ENCODE peak calls at places on chromosomes 6 and 20, in eight cellular contexts. P, X, L, D, I, N, C and E are unnamed samples.

GRCh38 chr6:40947876-40948514 is 91.0 kb downstream of the UNC5CL start:
- DNase-seq in C (no peak), X (no peak), I (no peak), N (peak), L (no peak), D (no peak), P (no peak), E (no peak)

GRCh38 chr6:51472745-51473483 is 614.5 kb downstream of the PKHD1 start:
- DNase-seq in D (no peak), P (no peak), X (no peak), I (no peak), C (no peak), N (peak), L (no peak), E (no peak)

GRCh38 chr6:14031516-14031915 is 86.1 kb upstream of the CD83 start:
- DNase-seq in C (no peak), I (no peak), N (no peak), X (no peak), L (no peak), P (no peak), D (no peak), E (no peak)

GRCh38 chr6:166942393-166943168 is 13.8 kb downstream of the RNASET2 start:
- DNase-seq in C (no peak), I (peak), D (no peak), P (no peak), L (no peak), X (peak), N (no peak), E (no peak)

GRCh38 chr6:29723666-29724588 is 693 bp downstream of the HLA-F start:
- DNase-seq in P (peak), D (no peak), C (peak), L (peak), N (no peak), I (peak), X (no peak), E (peak)

GRCh38 chr6:3205913-3206312 is 21.5 kb downstream of the TUBB2B start:
- DNase-seq in X (no peak), N (peak), L (no peak), D (no peak), P (no peak), C (no peak), I (peak), E (no peak)

GRCh38 chr20:57400262-57400701 is 9.1 kb downstream of the RBM38 start:
- DNase-seq in L (peak), I (no peak), D (no peak), X (no peak), C (no peak), P (no peak), N (no peak), E (no peak)

GRCh38 chr20:52236292-52236691 is 44.7 kb upstream of the ZFP64 start:
- DNase-seq in P (no peak), L (no peak), X (no peak), D (no peak), N (no peak), C (no peak), I (peak), E (no peak)

GRCh38 chr6:39664173-39664572 is 61.0 kb downstream of the KIF6 start:
- DNase-seq in P (no peak), I (no peak), D (no peak), N (no peak), L (no peak), X (no peak), C (no peak), E (no peak)

GRCh38 chr20:50438986-50439407 is 71.2 kb upstream of the PTPN1 start:
- DNase-seq in P (no peak), N (peak), D (no peak), I (no peak), X (peak), L (no peak), C (no peak), E (no peak)

GRCh38 chr6:6689413-6690143 is 101.1 kb downstream of the LY86 start:
- DNase-seq in C (no peak), P (no peak), L (no peak), X (no peak), D (no peak), I (peak), N (peak), E (no peak)

GRCh38 chr20:62411479-62412193 is 4.6 kb upstream of the CABLES2 start:
- DNase-seq in I (no peak), P (no peak), C (no peak), D (no peak), L (no peak), X (no peak), N (no peak), E (no peak)

GRCh38 chr6:165345700-165346099 is 36.3 kb upstream of the C6orf118 start:
- DNase-seq in P (no peak), L (no peak), N (no peak), X (no peak), D (no peak), C (no peak), I (no peak), E (no peak)

GRCh38 chr6:31418251-31418650 is 14.9 kb downstream of the MICA start:
- DNase-seq in C (no peak), N (no peak), P (no peak), X (no peak), I (no peak), L (no peak), D (no peak), E (no peak)

GRCh38 chr20:35523298-35523888 is 6.1 kb downstream of the C20orf173 start:
- DNase-seq in X (peak), L (no peak), I (no peak), D (no peak), P (peak), C (no peak), N (peak), E (peak)

GRCh38 chr6:5567890-5568289 is 306.6 kb downstream of the FARS2 start:
- DNase-seq in X (no peak), C (no peak), P (no peak), N (no peak), D (no peak), I (no peak), L (no peak), E (no peak)

GRCh38 chr20:1301031-1301529 is 27.9 kb downstream of the SDCBP2 start:
- DNase-seq in N (peak), X (no peak), P (no peak), C (no peak), L (no peak), D (no peak), I (no peak), E (no peak)

GRCh38 chr6:148700047-148700712 is 46.6 kb upstream of the UST start:
- DNase-seq in C (no peak), N (peak), L (peak), D (no peak), X (no peak), I (no peak), P (no peak), E (no peak)
- TF ChIP-seq CTCF in C (no peak), N (no peak), L (no peak), D (no peak), X (no peak), I (no peak), P (no peak), E (no peak)

DNA sequence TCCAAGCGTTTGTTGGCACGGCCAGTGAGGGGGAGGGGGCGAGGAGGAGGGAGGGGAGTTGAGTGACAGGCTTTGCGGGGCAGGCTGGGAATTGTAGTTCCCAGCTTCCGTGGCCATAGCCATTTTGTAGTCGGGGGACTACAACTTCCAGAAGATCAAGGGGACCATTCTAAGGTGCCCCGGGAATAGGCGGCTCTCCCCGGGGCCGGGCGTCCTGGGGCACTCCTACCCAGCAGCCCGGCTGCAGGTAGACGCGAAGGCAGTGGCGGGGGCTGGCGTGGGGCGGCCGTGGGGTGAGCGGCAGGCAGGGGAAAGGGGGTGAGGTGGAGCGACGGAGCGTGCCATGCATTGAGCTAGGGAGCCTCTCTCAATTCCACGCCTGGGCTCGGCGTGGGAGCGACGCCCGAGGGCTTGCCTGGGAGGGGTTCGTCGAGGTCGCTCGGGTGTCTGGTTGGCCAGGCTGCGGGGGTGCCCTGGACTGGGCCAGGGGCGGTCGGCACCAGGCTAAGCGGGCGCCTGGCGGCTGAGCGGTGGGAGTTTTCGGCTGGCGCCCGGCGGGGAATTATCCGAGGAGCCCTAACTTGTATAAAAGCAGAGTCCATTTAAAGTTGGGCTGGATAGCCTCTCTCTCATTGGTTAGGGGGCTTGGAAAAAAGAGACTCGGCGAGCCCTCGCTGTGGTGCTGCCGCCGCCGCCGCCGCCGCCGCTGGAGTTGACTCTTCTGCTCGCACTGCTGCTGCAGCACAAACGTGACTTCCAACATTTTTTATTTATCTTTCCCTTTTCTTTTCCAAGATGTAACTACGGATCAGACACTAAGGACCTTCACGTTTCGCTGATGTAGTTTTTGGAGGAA is at the start of gene JARID2:
- DNase-seq in L (peak), C (peak), P (peak), D (peak), I (peak), N (peak), X (peak), E (peak)
- TF ChIP-seq CTCF in L (no peak), C (no peak), P (no peak), D (no peak), I (no peak), N (no peak), X (no peak), E (no peak)

GRCh38 chr6:26604797-26605196 is 8.0 kb downstream of the ABT1 start:
- DNase-seq in X (no peak), D (no peak), C (no peak), P (no peak), L (no peak), I (no peak), N (no peak), E (no peak)

GRCh38 chr6:26609463-26609862 is 12.7 kb downstream of the ABT1 start:
- DNase-seq in I (no peak), L (no peak), D (no peak), X (no peak), N (no peak), P (no peak), C (no peak), E (no peak)

GRCh38 chr6:26604026-26604425 is 7.3 kb downstream of the ABT1 start:
- DNase-seq in N (no peak), I (no peak), P (no peak), X (no peak), L (no peak), D (no peak), C (no peak), E (no peak)

GRCh38 chr6:26611599-26611998 is 14.8 kb downstream of the ABT1 start:
- DNase-seq in X (no peak), L (no peak), I (no peak), C (no peak), P (no peak), D (no peak), N (no peak), E (no peak)

GRCh38 chr6:26607434-26608230 is 10.9 kb downstream of the ABT1 start:
- DNase-seq in L (peak), D (no peak), C (peak), I (no peak), P (peak), N (peak), X (peak), E (no peak)
- TF ChIP-seq CTCF in L (peak), D (peak), C (peak), I (no peak), P (no peak), N (peak), X (peak), E (peak)

GRCh38 chr6:21300439-21300838 is 293.1 kb upstream of the SOX4 start:
- DNase-seq in D (no peak), X (no peak), P (no peak), I (no peak), N (no peak), L (no peak), C (no peak), E (no peak)

GRCh38 chr6:21309791-21310190 is 283.8 kb upstream of the SOX4 start:
- DNase-seq in X (no peak), I (no peak), N (no peak), P (no peak), L (no peak), D (no peak), C (no peak), E (no peak)

GRCh38 chr6:21310736-21311135 is 282.8 kb upstream of the SOX4 start:
- DNase-seq in D (no peak), X (no peak), L (no peak), C (no peak), I (no peak), N (no peak), P (no peak), E (no peak)

GRCh38 chr6:21305827-21306469 is 287.6 kb upstream of the SOX4 start:
- DNase-seq in C (no peak), I (no peak), D (no peak), P (no peak), X (no peak), N (peak), L (no peak), E (no peak)
- TF ChIP-seq CTCF in C (no peak), I (no peak), D (no peak), P (no peak), X (peak), N (peak), L (no peak), E (no peak)

GRCh38 chr6:125014157-125014957 is 52.1 kb downstream of the RNF217 start:
- DNase-seq in L (no peak), N (peak), X (no peak), C (no peak), D (no peak), P (no peak), I (no peak), E (no peak)
- TF ChIP-seq CTCF in L (no peak), N (no peak), X (no peak), C (no peak), D (no peak), P (no peak), I (no peak), E (no peak)

GRCh38 chr20:43571310-43571709 is 12.5 kb downstream of the SGK2 start:
- DNase-seq in I (no peak), P (no peak), L (no peak), X (no peak), D (no peak), C (no peak), N (no peak), E (no peak)
- TF ChIP-seq CTCF in I (no peak), P (no peak), L (no peak), X (no peak), D (no peak), C (no peak), N (no peak), E (no peak)